ENCODE peak calls at places on chromosome 16, in five cellular contexts. R is T-helper 1 cell, O is HuH-7.5, L is ovary, E is activated T-cell treated with anti-CD3 and anti-CD28 coated beads for 1 hour. V is an unnamed sample.

GRCh38 chr16:16096161-16096857 is 127.0 kb downstream of the ABCC6 start:
- DNase-seq in L (peak), E (no peak), O (no peak), R (no peak), V (peak)

GRCh38 chr16:23597003-23597756 is 1.1 kb upstream of the NDUFAB1 start:
- DNase-seq in E (no peak), R (peak), O (peak), L (no peak), V (peak)

GRCh38 chr16:85166699-85167588 is 54.7 kb upstream of the CIBAR2 start:
- DNase-seq in O (peak), R (no peak), L (no peak), E (no peak), V (no peak)

GRCh38 chr16:25838724-25839186 is 147.0 kb downstream of the HS3ST4 start:
- DNase-seq in E (no peak), L (no peak), O (peak), R (peak), V (peak)

GRCh38 chr16:2963074-2963610 is 933 bp upstream of the KREMEN2 start:
- DNase-seq in R (no peak), L (peak), O (no peak), E (no peak), V (no peak)

GRCh38 chr16:62665269-62665668 is 629.0 kb upstream of the CDH8 start:
- DNase-seq in E (no peak), R (no peak), L (no peak), O (no peak), V (no peak)

GRCh38 chr16:24925163-24925562 is 79.4 kb downstream of the SLC5A11 start:
- DNase-seq in O (no peak), L (no peak), E (no peak), R (no peak), V (no peak)

GRCh38 chr16:526181-527014 is 1.1 kb upstream of the CAPN15 start:
- DNase-seq in O (no peak), L (peak), R (no peak), E (peak), V (no peak)

GRCh38 chr16:67372664-67373063 is 20.6 kb downstream of the TPPP3 start:
- DNase-seq in R (no peak), O (no peak), L (no peak), E (no peak), V (no peak)

GRCh38 chr16:69610356-69610755 is 44.6 kb downstream of the NFAT5 start:
- DNase-seq in E (no peak), L (no peak), O (no peak), R (no peak), V (no peak)

GRCh38 chr16:48555597-48555996 is 54.4 kb downstream of the N4BP1 start:
- DNase-seq in R (no peak), O (no peak), L (no peak), E (no peak), V (no peak)

GRCh38 chr16:2985893-2986355 is 5.7 kb upstream of the PKMYT1 start:
- DNase-seq in O (no peak), R (no peak), L (no peak), E (no peak), V (no peak)

GRCh38 chr16:3008749-3009088 is 4.0 kb upstream of the CLDN9 start:
- DNase-seq in E (no peak), R (no peak), L (no peak), O (no peak), V (no peak)

GRCh38 chr16:78478267-78478821 is 378.9 kb downstream of the WWOX start:
- DNase-seq in R (peak), E (no peak), O (no peak), L (no peak), V (peak)

GRCh38 chr16:24174504-24174903 is 81.6 kb upstream of the CACNG3 start:
- DNase-seq in R (no peak), E (no peak), O (no peak), L (no peak), V (no peak)

GRCh38 chr16:11619327-11619851 is 32.7 kb upstream of the LITAF start:
- DNase-seq in R (peak), O (no peak), E (no peak), L (no peak), V (no peak)

GRCh38 chr16:68287276-68288251 is 23.2 kb downstream of the SLC7A6OS start:
- DNase-seq in L (no peak), O (no peak), E (no peak), R (peak), V (no peak)

GRCh38 chr16:12239953-12240485 is 263.5 kb downstream of the SNX29 start:
- DNase-seq in R (no peak), L (no peak), O (no peak), E (no peak), V (no peak)

GRCh38 chr16:22348296-22348695 is 26.1 kb downstream of the CDR2 start:
- DNase-seq in R (no peak), L (no peak), O (no peak), E (no peak), V (no peak)

GRCh38 chr16:71230122-71230845 is at the start of gene HYDIN:
- DNase-seq in R (no peak), E (no peak), O (no peak), L (peak), V (peak)

GRCh38 chr16:72291531-72291981 is 119.6 kb upstream of the PMFBP1 start:
- DNase-seq in O (no peak), E (no peak), L (no peak), R (no peak), V (peak)

GRCh38 chr16:12470311-12471229 is 333.1 kb downstream of the CPPED1 start:
- DNase-seq in L (peak), R (no peak), O (no peak), E (no peak), V (no peak)

GRCh38 chr16:86961133-86961720 is 356.0 kb downstream of the C16orf95 start:
- DNase-seq in E (no peak), L (no peak), O (no peak), R (no peak), V (no peak)

GRCh38 chr16:57316390-57317017 is 32.0 kb upstream of the PLLP start:
- DNase-seq in O (no peak), E (no peak), L (no peak), R (no peak), V (peak)

GRCh38 chr16:30185141-30185682 is 1.8 kb downstream of the CORO1A start:
- DNase-seq in L (no peak), E (peak), R (no peak), O (no peak), V (no peak)

GRCh38 chr16:19228057-19228456 is 57.5 kb upstream of the CLEC19A start:
- DNase-seq in L (no peak), R (no peak), O (no peak), E (no peak), V (no peak)

GRCh38 chr16:70725912-70726828 is 40.3 kb upstream of the MTSS2 start:
- DNase-seq in E (no peak), R (no peak), L (peak), O (no peak), V (no peak)

GRCh38 chr16:19610200-19610599 is 54.7 kb downstream of the VPS35L start:
- DNase-seq in E (no peak), L (peak), O (no peak), R (no peak), V (no peak)

GRCh38 chr16:69310479-69311114 is 553 bp upstream of the VPS4A start:
- DNase-seq in R (no peak), L (peak), E (no peak), O (no peak), V (no peak)

GRCh38 chr16:16861546-16861945 is 482.6 kb downstream of the NPIPA7 start:
- DNase-seq in L (peak), O (peak), E (peak), R (peak), V (peak)

GRCh38 chr16:23670137-23670776 is 8.4 kb upstream of the PLK1 start:
- DNase-seq in E (no peak), O (no peak), R (peak), L (no peak), V (no peak)

GRCh38 chr16:89200124-89200849 is at the start of gene SLC22A31:
- DNase-seq in R (no peak), L (peak), O (peak), E (no peak), V (no peak)

GRCh38 chr16:88491560-88492310 is 38.7 kb downstream of the ZFPM1 start:
- DNase-seq in L (no peak), O (no peak), E (no peak), R (no peak), V (no peak)

GRCh38 chr16:69241911-69242310 is 54.9 kb downstream of the SNTB2 start:
- DNase-seq in L (no peak), R (no peak), E (no peak), O (no peak), V (no peak)

GRCh38 chr16:54402270-54402669 is 115.7 kb upstream of the IRX3 start:
- DNase-seq in R (no peak), E (no peak), L (no peak), O (no peak), V (no peak)

GRCh38 chr16:72740346-72740745 is 307.6 kb downstream of the ZFHX3 start:
- DNase-seq in L (no peak), R (no peak), O (no peak), E (no peak), V (no peak)

GRCh38 chr16:27795992-27796614 is 246.2 kb downstream of the KATNIP start:
- DNase-seq in E (no peak), L (peak), O (peak), R (no peak), V (peak)

GRCh38 chr16:593406-593805 is 3.5 kb downstream of the RAB40C start:
- DNase-seq in R (no peak), E (no peak), L (no peak), O (no peak), V (no peak)

GRCh38 chr16:3266873-3267537 is 10.6 kb upstream of the MEFV start:
- DNase-seq in E (no peak), R (no peak), L (no peak), O (peak), V (peak)

V was measured in A549.